ENCODE peak calls at places on chromosomes 16 and 17, in eight cellular contexts. One of them, this sample, is unnamed.

GRCh38 chr17:63282455-63282854 is 163.7 kb downstream of the CYB561 start:
- DNase-seq in tibial nerve: no peak
- DNase-seq in cardiac muscle cell: no peak
- DNase-seq in cardiac fibroblast: no peak
- DNase-seq in AG09309: no peak
- DNase-seq in uterus: no peak
- DNase-seq in left lung: no peak
- DNase-seq in fibroblast of pulmonary artery: no peak
- DNase-seq in this sample: no peak

GRCh38 chr17:57597531-57598453 is 147.3 kb downstream of the CCDC182 start:
- DNase-seq in tibial nerve: peak; percentile 80
- DNase-seq in cardiac muscle cell: peak; percentile 86
- DNase-seq in cardiac fibroblast: peak; percentile 86
- DNase-seq in AG09309: peak; percentile 39
- DNase-seq in uterus: peak; percentile 66
- DNase-seq in left lung: peak; percentile 57
- DNase-seq in fibroblast of pulmonary artery: peak; percentile 84
- DNase-seq in this sample: peak; percentile 90

GRCh38 chr17:33871720-33872535 is 383.2 kb upstream of the CCL2 start:
- DNase-seq in tibial nerve: no peak
- DNase-seq in cardiac muscle cell: no peak
- DNase-seq in cardiac fibroblast: no peak
- DNase-seq in AG09309: no peak
- DNase-seq in uterus: no peak
- DNase-seq in left lung: no peak
- DNase-seq in fibroblast of pulmonary artery: no peak
- DNase-seq in this sample: no peak

GRCh38 chr17:28963841-28964240 is 12.5 kb upstream of the PHF12 start:
- DNase-seq in tibial nerve: no peak
- DNase-seq in cardiac muscle cell: no peak
- DNase-seq in cardiac fibroblast: no peak
- DNase-seq in AG09309: no peak
- DNase-seq in uterus: no peak
- DNase-seq in left lung: peak; percentile 27
- DNase-seq in fibroblast of pulmonary artery: no peak
- DNase-seq in this sample: no peak

GRCh38 chr17:29148257-29148789 is 31.9 kb downstream of the MYO18A start:
- DNase-seq in tibial nerve: no peak
- DNase-seq in cardiac muscle cell: no peak
- DNase-seq in cardiac fibroblast: no peak
- DNase-seq in AG09309: no peak
- DNase-seq in uterus: no peak
- DNase-seq in left lung: peak; percentile 80
- DNase-seq in fibroblast of pulmonary artery: no peak
- DNase-seq in this sample: no peak

GRCh38 chr16:23400387-23400930 is 52.5 kb downstream of the COG7 start:
- DNase-seq in tibial nerve: no peak
- DNase-seq in cardiac muscle cell: no peak
- DNase-seq in cardiac fibroblast: no peak
- DNase-seq in AG09309: no peak
- DNase-seq in uterus: no peak
- DNase-seq in left lung: no peak
- DNase-seq in fibroblast of pulmonary artery: no peak
- DNase-seq in this sample: no peak

GRCh38 chr17:70808596-70808995 is 639.3 kb downstream of the KCNJ2 start:
- DNase-seq in tibial nerve: no peak
- DNase-seq in cardiac muscle cell: no peak
- DNase-seq in cardiac fibroblast: no peak
- DNase-seq in AG09309: no peak
- DNase-seq in uterus: no peak
- DNase-seq in left lung: no peak
- DNase-seq in fibroblast of pulmonary artery: no peak
- DNase-seq in this sample: no peak

GRCh38 chr17:28887871-28888471 is 9.6 kb downstream of the FLOT2 start:
- DNase-seq in tibial nerve: no peak
- DNase-seq in cardiac muscle cell: no peak
- DNase-seq in cardiac fibroblast: no peak
- DNase-seq in AG09309: no peak
- DNase-seq in uterus: no peak
- DNase-seq in left lung: no peak
- DNase-seq in fibroblast of pulmonary artery: no peak
- DNase-seq in this sample: no peak

GRCh38 chr16:79628501-79628975 is 28.0 kb upstream of the MAF start:
- DNase-seq in tibial nerve: no peak
- DNase-seq in cardiac muscle cell: peak; percentile 9
- DNase-seq in cardiac fibroblast: no peak
- DNase-seq in AG09309: no peak
- DNase-seq in uterus: no peak
- DNase-seq in left lung: no peak
- DNase-seq in fibroblast of pulmonary artery: peak; percentile 7
- DNase-seq in this sample: no peak

GRCh38 chr17:19386276-19386863 is 620 bp downstream of the MFAP4 start:
- DNase-seq in tibial nerve: peak; percentile 69
- DNase-seq in cardiac muscle cell: peak; percentile 85
- DNase-seq in cardiac fibroblast: peak; percentile 77
- DNase-seq in AG09309: peak; percentile 71
- DNase-seq in uterus: peak; percentile 91
- DNase-seq in left lung: peak; percentile 79
- DNase-seq in fibroblast of pulmonary artery: peak; percentile 78
- DNase-seq in this sample: peak; percentile 93

GRCh38 chr16:1183235-1183907 is 30.5 kb downstream of the CACNA1H start:
- DNase-seq in tibial nerve: no peak
- DNase-seq in cardiac muscle cell: peak; percentile 82
- DNase-seq in cardiac fibroblast: peak; percentile 72
- DNase-seq in AG09309: no peak
- DNase-seq in uterus: peak; percentile 87
- DNase-seq in left lung: peak; percentile 42
- DNase-seq in fibroblast of pulmonary artery: peak; percentile 71
- DNase-seq in this sample: peak; percentile 60

GRCh38 chr17:1658100-1658499 is 8.4 kb upstream of the RILP start:
- DNase-seq in tibial nerve: no peak
- DNase-seq in cardiac muscle cell: no peak
- DNase-seq in cardiac fibroblast: no peak
- DNase-seq in AG09309: no peak
- DNase-seq in uterus: no peak
- DNase-seq in left lung: no peak
- DNase-seq in fibroblast of pulmonary artery: no peak
- DNase-seq in this sample: no peak

GRCh38 chr17:60164164-60164563 is 14.4 kb downstream of the CA4 start:
- DNase-seq in tibial nerve: no peak
- DNase-seq in cardiac muscle cell: no peak
- DNase-seq in cardiac fibroblast: no peak
- DNase-seq in AG09309: no peak
- DNase-seq in uterus: no peak
- DNase-seq in left lung: no peak
- DNase-seq in fibroblast of pulmonary artery: no peak
- DNase-seq in this sample: no peak

GRCh38 chr17:42132941-42133340 is 10.3 kb downstream of the HSPB9 start:
- DNase-seq in tibial nerve: no peak
- DNase-seq in cardiac muscle cell: peak; percentile 80
- DNase-seq in cardiac fibroblast: peak; percentile 70
- DNase-seq in AG09309: peak; percentile 63
- DNase-seq in uterus: no peak
- DNase-seq in left lung: peak; percentile 87
- DNase-seq in fibroblast of pulmonary artery: peak; percentile 69
- DNase-seq in this sample: peak; percentile 82

GRCh38 chr17:83127431-83128160 is 48.2 kb downstream of the METRNL start:
- DNase-seq in tibial nerve: no peak
- DNase-seq in cardiac muscle cell: no peak
- DNase-seq in cardiac fibroblast: no peak
- DNase-seq in AG09309: no peak
- DNase-seq in uterus: no peak
- DNase-seq in left lung: no peak
- DNase-seq in fibroblast of pulmonary artery: no peak
- DNase-seq in this sample: no peak

GRCh38 chr17:48718162-48718780 is 4.0 kb downstream of the PRAC1 start:
- DNase-seq in tibial nerve: no peak
- DNase-seq in cardiac muscle cell: no peak
- DNase-seq in cardiac fibroblast: no peak
- DNase-seq in AG09309: no peak
- DNase-seq in uterus: no peak
- DNase-seq in left lung: no peak
- DNase-seq in fibroblast of pulmonary artery: no peak
- DNase-seq in this sample: no peak

GRCh38 chr16:643050-643368 is 1.4 kb downstream of the MCRIP2 start:
- DNase-seq in tibial nerve: no peak
- DNase-seq in cardiac muscle cell: no peak
- DNase-seq in cardiac fibroblast: no peak
- DNase-seq in AG09309: no peak
- DNase-seq in uterus: no peak
- DNase-seq in left lung: no peak
- DNase-seq in fibroblast of pulmonary artery: no peak
- DNase-seq in this sample: no peak

GRCh38 chr17:49101054-49101534 is 31.5 kb upstream of the B4GALNT2 start:
- DNase-seq in tibial nerve: no peak
- DNase-seq in cardiac muscle cell: peak; percentile 62
- DNase-seq in cardiac fibroblast: peak; percentile 39
- DNase-seq in AG09309: peak; percentile 51
- DNase-seq in uterus: no peak
- DNase-seq in left lung: peak; percentile 60
- DNase-seq in fibroblast of pulmonary artery: peak; percentile 59
- DNase-seq in this sample: peak; percentile 61

GRCh38 chr17:42153919-42154491 is 784 bp downstream of the RAB5C start:
- DNase-seq in tibial nerve: no peak
- DNase-seq in cardiac muscle cell: peak; percentile 41
- DNase-seq in cardiac fibroblast: peak; percentile 42
- DNase-seq in AG09309: no peak
- DNase-seq in uterus: no peak
- DNase-seq in left lung: no peak
- DNase-seq in fibroblast of pulmonary artery: peak; percentile 45
- DNase-seq in this sample: peak; percentile 62

GRCh38 chr17:4965311-4965986 is 2.2 kb downstream of the SPAG7 start:
- DNase-seq in tibial nerve: no peak
- DNase-seq in cardiac muscle cell: no peak
- DNase-seq in cardiac fibroblast: no peak
- DNase-seq in AG09309: no peak
- DNase-seq in uterus: no peak
- DNase-seq in left lung: no peak
- DNase-seq in fibroblast of pulmonary artery: no peak
- DNase-seq in this sample: no peak

GRCh38 chr17:38543403-38544174 is 62.2 kb downstream of the SRCIN1 start:
- DNase-seq in tibial nerve: no peak
- DNase-seq in cardiac muscle cell: no peak
- DNase-seq in cardiac fibroblast: no peak
- DNase-seq in AG09309: no peak
- DNase-seq in uterus: no peak
- DNase-seq in left lung: no peak
- DNase-seq in fibroblast of pulmonary artery: no peak
- DNase-seq in this sample: no peak

DNA sequence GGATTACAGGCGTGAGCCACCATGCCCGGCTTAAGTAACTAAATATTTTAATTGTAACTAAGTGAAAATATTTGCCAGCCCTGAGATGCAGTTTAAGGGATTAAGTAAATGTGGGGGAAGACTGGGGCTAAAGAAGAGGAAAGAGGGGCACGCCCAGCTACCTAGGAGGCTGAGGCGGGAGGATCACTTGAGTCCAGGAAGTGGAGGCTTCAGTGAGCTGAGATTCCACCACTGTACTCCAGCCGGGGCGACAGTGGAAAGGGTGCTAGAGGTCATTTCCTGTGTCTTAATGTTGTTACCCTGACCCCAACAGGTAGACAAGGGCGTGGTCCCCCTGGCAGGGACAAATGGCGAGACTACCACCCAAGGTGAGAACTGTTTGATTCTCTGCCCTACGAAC is 2.8 kb downstream of the ALDOA start:
- DNase-seq in tibial nerve: no peak
- DNase-seq in cardiac muscle cell: no peak
- DNase-seq in cardiac fibroblast: no peak
- DNase-seq in AG09309: no peak
- DNase-seq in uterus: no peak
- DNase-seq in left lung: no peak
- DNase-seq in fibroblast of pulmonary artery: no peak
- DNase-seq in this sample: no peak
- H3K4me3 ChIP-seq in tibial nerve: no peak overlapping the region
- H3K4me3 ChIP-seq in cardiac muscle cell: no peak overlapping the region
- H3K4me3 ChIP-seq in cardiac fibroblast: peak overlapping the region; percentile 11
- H3K4me3 ChIP-seq in AG09309: peak overlapping the region; percentile 5
- H3K4me3 ChIP-seq in uterus: no peak overlapping the region
- H3K4me3 ChIP-seq in left lung: peak overlapping the region; percentile 98
- H3K4me3 ChIP-seq in fibroblast of pulmonary artery: peak overlapping the region; percentile 0
- H3K4me3 ChIP-seq in this sample: peak overlapping the region; percentile 22

GRCh38 chr16:70018254-70018653 is 67.1 kb downstream of the CLEC18A start:
- DNase-seq in tibial nerve: no peak
- DNase-seq in cardiac muscle cell: peak; percentile 2
- DNase-seq in cardiac fibroblast: peak; percentile 15
- DNase-seq in AG09309: no peak
- DNase-seq in uterus: no peak
- DNase-seq in left lung: no peak
- DNase-seq in fibroblast of pulmonary artery: peak; percentile 13
- DNase-seq in this sample: peak; percentile 23
- TF ChIP-seq CTCF in tibial nerve: no peak
- TF ChIP-seq CTCF in cardiac muscle cell: no peak
- TF ChIP-seq CTCF in cardiac fibroblast: peak; percentile 13
- TF ChIP-seq CTCF in AG09309: no peak
- TF ChIP-seq CTCF in uterus: no peak
- TF ChIP-seq CTCF in left lung: no peak
- TF ChIP-seq CTCF in fibroblast of pulmonary artery: no peak
- TF ChIP-seq CTCF in this sample: peak; percentile 14

GRCh38 chr17:14427914-14428639 is 127.2 kb downstream of the HS3ST3B1 start:
- DNase-seq in tibial nerve: no peak
- DNase-seq in cardiac muscle cell: no peak
- DNase-seq in cardiac fibroblast: no peak
- DNase-seq in AG09309: no peak
- DNase-seq in uterus: no peak
- DNase-seq in left lung: no peak
- DNase-seq in fibroblast of pulmonary artery: no peak
- DNase-seq in this sample: no peak
- H3K4me3 ChIP-seq in tibial nerve: no peak overlapping the region
- H3K4me3 ChIP-seq in cardiac muscle cell: no peak overlapping the region
- H3K4me3 ChIP-seq in cardiac fibroblast: no peak overlapping the region
- H3K4me3 ChIP-seq in AG09309: no peak overlapping the region
- H3K4me3 ChIP-seq in uterus: no peak overlapping the region
- H3K4me3 ChIP-seq in left lung: no peak overlapping the region
- H3K4me3 ChIP-seq in fibroblast of pulmonary artery: no peak overlapping the region
- H3K4me3 ChIP-seq in this sample: no peak overlapping the region

DNA sequence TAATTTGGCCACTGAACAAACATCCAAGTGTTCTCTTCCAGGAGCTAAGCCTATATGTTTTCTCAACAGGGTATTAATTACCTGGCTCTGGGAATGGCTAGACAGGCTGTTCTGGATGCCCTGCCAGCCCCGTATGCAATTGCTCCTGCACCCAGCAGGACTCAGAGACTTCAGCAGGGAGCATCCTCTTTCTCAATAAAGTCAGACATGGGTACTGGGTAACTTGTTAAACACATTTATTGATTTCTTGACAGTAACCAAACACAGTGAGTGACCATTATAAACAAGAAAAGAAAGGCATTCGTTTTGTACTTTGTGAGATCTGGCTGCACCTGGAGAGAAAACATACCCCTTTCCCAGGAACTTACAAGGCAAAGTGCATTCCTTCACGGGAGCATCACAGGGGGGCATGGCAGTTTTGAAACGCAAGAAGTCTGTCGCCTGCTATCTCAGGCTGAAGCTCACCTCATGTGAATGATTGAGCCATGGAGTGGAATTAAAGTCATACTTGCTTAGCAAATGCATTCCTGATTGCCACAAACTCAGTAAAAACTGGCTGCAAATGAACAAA is 369.8 kb downstream of the UTP18 start:
- DNase-seq in tibial nerve: no peak
- DNase-seq in cardiac muscle cell: no peak
- DNase-seq in cardiac fibroblast: no peak
- DNase-seq in AG09309: no peak
- DNase-seq in uterus: no peak
- DNase-seq in left lung: no peak
- DNase-seq in fibroblast of pulmonary artery: no peak
- DNase-seq in this sample: no peak
- TF ChIP-seq CTCF in tibial nerve: no peak
- TF ChIP-seq CTCF in cardiac muscle cell: no peak
- TF ChIP-seq CTCF in cardiac fibroblast: no peak
- TF ChIP-seq CTCF in AG09309: no peak
- TF ChIP-seq CTCF in uterus: no peak
- TF ChIP-seq CTCF in left lung: no peak
- TF ChIP-seq CTCF in fibroblast of pulmonary artery: no peak
- TF ChIP-seq CTCF in this sample: no peak